ENCODE peak calls at places on chromosomes 7 and 10, in seven cellular contexts. One of them, this sample, is unnamed.

GRCh38 chr7:16609842-16610450 is 35.6 kb downstream of the ANKMY2 start:
- ATAC-seq in activated CD4-positive, alpha-beta T cell treated with anti-CD3 and anti-CD28 coated beads for 36 hours: no peak
- ATAC-seq in activated CD4-positive, CD25-positive, alpha-beta regulatory T cell treated with anti-CD3 and anti-CD28 coated beads, Interleukin-2, amount 50 U/mL, for 24 hours: no peak
- ATAC-seq in lower lobe of right lung: peak
- ATAC-seq in right cardiac atrium: no peak
- ATAC-seq in left ventricle myocardium superior: no peak
- ATAC-seq in K562: no peak
- ATAC-seq in this sample: no peak

GRCh38 chr7:159195926-159196325 is 51.3 kb upstream of the VIPR2 start:
- ATAC-seq in K562: no peak
- ATAC-seq in lower lobe of right lung: no peak
- ATAC-seq in right cardiac atrium: no peak
- ATAC-seq in left ventricle myocardium superior: no peak
- ATAC-seq in activated CD4-positive, CD25-positive, alpha-beta regulatory T cell treated with anti-CD3 and anti-CD28 coated beads, Interleukin-2, amount 50 U/mL, for 24 hours: peak
- ATAC-seq in activated CD4-positive, alpha-beta T cell treated with anti-CD3 and anti-CD28 coated beads for 36 hours: peak
- ATAC-seq in this sample: peak

GRCh38 chr7:148481147-148481526 is 109.4 kb upstream of the C7orf33 start:
- ATAC-seq in right cardiac atrium: no peak
- ATAC-seq in K562: no peak
- ATAC-seq in lower lobe of right lung: no peak
- ATAC-seq in activated CD4-positive, CD25-positive, alpha-beta regulatory T cell treated with anti-CD3 and anti-CD28 coated beads, Interleukin-2, amount 50 U/mL, for 24 hours: no peak
- ATAC-seq in left ventricle myocardium superior: no peak
- ATAC-seq in activated CD4-positive, alpha-beta T cell treated with anti-CD3 and anti-CD28 coated beads for 36 hours: no peak
- ATAC-seq in this sample: no peak

GRCh38 chr10:13994932-13995331 is 335.8 kb downstream of the FRMD4A start:
- ATAC-seq in activated CD4-positive, alpha-beta T cell treated with anti-CD3 and anti-CD28 coated beads for 36 hours: no peak
- ATAC-seq in left ventricle myocardium superior: no peak
- ATAC-seq in K562: no peak
- ATAC-seq in activated CD4-positive, CD25-positive, alpha-beta regulatory T cell treated with anti-CD3 and anti-CD28 coated beads, Interleukin-2, amount 50 U/mL, for 24 hours: no peak
- ATAC-seq in lower lobe of right lung: no peak
- ATAC-seq in right cardiac atrium: no peak
- ATAC-seq in this sample: no peak

GRCh38 chr7:102081244-102081627 is 205.4 kb upstream of the SH2B2 start:
- ATAC-seq in right cardiac atrium: no peak
- ATAC-seq in activated CD4-positive, alpha-beta T cell treated with anti-CD3 and anti-CD28 coated beads for 36 hours: no peak
- ATAC-seq in activated CD4-positive, CD25-positive, alpha-beta regulatory T cell treated with anti-CD3 and anti-CD28 coated beads, Interleukin-2, amount 50 U/mL, for 24 hours: no peak
- ATAC-seq in K562: peak
- ATAC-seq in lower lobe of right lung: no peak
- ATAC-seq in left ventricle myocardium superior: peak
- ATAC-seq in this sample: no peak

GRCh38 chr10:65314253-65314652 is 1611.6 kb upstream of the LRRTM3 start:
- ATAC-seq in K562: no peak
- ATAC-seq in lower lobe of right lung: no peak
- ATAC-seq in left ventricle myocardium superior: no peak
- ATAC-seq in activated CD4-positive, alpha-beta T cell treated with anti-CD3 and anti-CD28 coated beads for 36 hours: no peak
- ATAC-seq in activated CD4-positive, CD25-positive, alpha-beta regulatory T cell treated with anti-CD3 and anti-CD28 coated beads, Interleukin-2, amount 50 U/mL, for 24 hours: no peak
- ATAC-seq in right cardiac atrium: no peak
- ATAC-seq in this sample: no peak

GRCh38 chr7:14305233-14305866 is 315.9 kb upstream of the ETV1 start:
- ATAC-seq in activated CD4-positive, alpha-beta T cell treated with anti-CD3 and anti-CD28 coated beads for 36 hours: no peak
- ATAC-seq in K562: no peak
- ATAC-seq in activated CD4-positive, CD25-positive, alpha-beta regulatory T cell treated with anti-CD3 and anti-CD28 coated beads, Interleukin-2, amount 50 U/mL, for 24 hours: no peak
- ATAC-seq in right cardiac atrium: no peak
- ATAC-seq in lower lobe of right lung: no peak
- ATAC-seq in left ventricle myocardium superior: no peak
- ATAC-seq in this sample: no peak

GRCh38 chr10:86290933-86291615 is 75.5 kb downstream of the GRID1 start:
- ATAC-seq in activated CD4-positive, CD25-positive, alpha-beta regulatory T cell treated with anti-CD3 and anti-CD28 coated beads, Interleukin-2, amount 50 U/mL, for 24 hours: no peak
- ATAC-seq in right cardiac atrium: no peak
- ATAC-seq in activated CD4-positive, alpha-beta T cell treated with anti-CD3 and anti-CD28 coated beads for 36 hours: no peak
- ATAC-seq in K562: no peak
- ATAC-seq in lower lobe of right lung: no peak
- ATAC-seq in left ventricle myocardium superior: no peak
- ATAC-seq in this sample: peak

GRCh38 chr7:107390921-107391320 is 78.9 kb upstream of the GPR22 start:
- ATAC-seq in K562: no peak
- ATAC-seq in activated CD4-positive, CD25-positive, alpha-beta regulatory T cell treated with anti-CD3 and anti-CD28 coated beads, Interleukin-2, amount 50 U/mL, for 24 hours: no peak
- ATAC-seq in left ventricle myocardium superior: no peak
- ATAC-seq in lower lobe of right lung: no peak
- ATAC-seq in activated CD4-positive, alpha-beta T cell treated with anti-CD3 and anti-CD28 coated beads for 36 hours: no peak
- ATAC-seq in right cardiac atrium: no peak
- ATAC-seq in this sample: no peak

GRCh38 chr7:151503902-151504714 is 15.6 kb downstream of the RHEB start:
- ATAC-seq in lower lobe of right lung: peak
- ATAC-seq in left ventricle myocardium superior: peak
- ATAC-seq in K562: no peak
- ATAC-seq in activated CD4-positive, alpha-beta T cell treated with anti-CD3 and anti-CD28 coated beads for 36 hours: no peak
- ATAC-seq in right cardiac atrium: peak
- ATAC-seq in activated CD4-positive, CD25-positive, alpha-beta regulatory T cell treated with anti-CD3 and anti-CD28 coated beads, Interleukin-2, amount 50 U/mL, for 24 hours: no peak
- ATAC-seq in this sample: no peak

GRCh38 chr10:33347227-33347626 is 12.8 kb upstream of the NRP1 start:
- ATAC-seq in activated CD4-positive, CD25-positive, alpha-beta regulatory T cell treated with anti-CD3 and anti-CD28 coated beads, Interleukin-2, amount 50 U/mL, for 24 hours: no peak
- ATAC-seq in left ventricle myocardium superior: no peak
- ATAC-seq in activated CD4-positive, alpha-beta T cell treated with anti-CD3 and anti-CD28 coated beads for 36 hours: no peak
- ATAC-seq in right cardiac atrium: no peak
- ATAC-seq in K562: no peak
- ATAC-seq in lower lobe of right lung: no peak
- ATAC-seq in this sample: no peak

GRCh38 chr7:30778246-30779025 is 7.2 kb downstream of the MINDY4 start:
- ATAC-seq in lower lobe of right lung: peak
- ATAC-seq in K562: no peak
- ATAC-seq in activated CD4-positive, CD25-positive, alpha-beta regulatory T cell treated with anti-CD3 and anti-CD28 coated beads, Interleukin-2, amount 50 U/mL, for 24 hours: no peak
- ATAC-seq in activated CD4-positive, alpha-beta T cell treated with anti-CD3 and anti-CD28 coated beads for 36 hours: no peak
- ATAC-seq in right cardiac atrium: peak
- ATAC-seq in left ventricle myocardium superior: peak
- ATAC-seq in this sample: no peak

GRCh38 chr7:140134039-140134438 is 42.7 kb downstream of the KDM7A start:
- ATAC-seq in activated CD4-positive, alpha-beta T cell treated with anti-CD3 and anti-CD28 coated beads for 36 hours: peak
- ATAC-seq in K562: no peak
- ATAC-seq in activated CD4-positive, CD25-positive, alpha-beta regulatory T cell treated with anti-CD3 and anti-CD28 coated beads, Interleukin-2, amount 50 U/mL, for 24 hours: no peak
- ATAC-seq in right cardiac atrium: no peak
- ATAC-seq in left ventricle myocardium superior: no peak
- ATAC-seq in lower lobe of right lung: no peak
- ATAC-seq in this sample: no peak

GRCh38 chr7:3007696-3008095 is 36.0 kb downstream of the CARD11 start:
- ATAC-seq in K562: no peak
- ATAC-seq in right cardiac atrium: no peak
- ATAC-seq in activated CD4-positive, CD25-positive, alpha-beta regulatory T cell treated with anti-CD3 and anti-CD28 coated beads, Interleukin-2, amount 50 U/mL, for 24 hours: no peak
- ATAC-seq in activated CD4-positive, alpha-beta T cell treated with anti-CD3 and anti-CD28 coated beads for 36 hours: no peak
- ATAC-seq in left ventricle myocardium superior: no peak
- ATAC-seq in lower lobe of right lung: no peak
- ATAC-seq in this sample: no peak

GRCh38 chr7:150377116-150377979 is 1.8 kb upstream of the ZNF775 start:
- ATAC-seq in K562: no peak
- ATAC-seq in activated CD4-positive, CD25-positive, alpha-beta regulatory T cell treated with anti-CD3 and anti-CD28 coated beads, Interleukin-2, amount 50 U/mL, for 24 hours: no peak
- ATAC-seq in activated CD4-positive, alpha-beta T cell treated with anti-CD3 and anti-CD28 coated beads for 36 hours: no peak
- ATAC-seq in lower lobe of right lung: no peak
- ATAC-seq in right cardiac atrium: no peak
- ATAC-seq in left ventricle myocardium superior: no peak
- ATAC-seq in this sample: no peak

GRCh38 chr10:97532935-97533671 is 34.4 kb downstream of the UBTD1 start:
- ATAC-seq in activated CD4-positive, alpha-beta T cell treated with anti-CD3 and anti-CD28 coated beads for 36 hours: no peak
- ATAC-seq in activated CD4-positive, CD25-positive, alpha-beta regulatory T cell treated with anti-CD3 and anti-CD28 coated beads, Interleukin-2, amount 50 U/mL, for 24 hours: no peak
- ATAC-seq in lower lobe of right lung: no peak
- ATAC-seq in K562: no peak
- ATAC-seq in right cardiac atrium: no peak
- ATAC-seq in left ventricle myocardium superior: no peak
- ATAC-seq in this sample: no peak

GRCh38 chr7:7898155-7898554 is 70.4 kb upstream of the GLCCI1 start:
- ATAC-seq in activated CD4-positive, CD25-positive, alpha-beta regulatory T cell treated with anti-CD3 and anti-CD28 coated beads, Interleukin-2, amount 50 U/mL, for 24 hours: no peak
- ATAC-seq in K562: no peak
- ATAC-seq in left ventricle myocardium superior: no peak
- ATAC-seq in activated CD4-positive, alpha-beta T cell treated with anti-CD3 and anti-CD28 coated beads for 36 hours: no peak
- ATAC-seq in right cardiac atrium: no peak
- ATAC-seq in lower lobe of right lung: no peak
- ATAC-seq in this sample: no peak

GRCh38 chr7:39761435-39761834 is 138.1 kb downstream of the RALA start:
- ATAC-seq in activated CD4-positive, alpha-beta T cell treated with anti-CD3 and anti-CD28 coated beads for 36 hours: no peak
- ATAC-seq in left ventricle myocardium superior: no peak
- ATAC-seq in right cardiac atrium: no peak
- ATAC-seq in lower lobe of right lung: no peak
- ATAC-seq in activated CD4-positive, CD25-positive, alpha-beta regulatory T cell treated with anti-CD3 and anti-CD28 coated beads, Interleukin-2, amount 50 U/mL, for 24 hours: no peak
- ATAC-seq in K562: no peak
- ATAC-seq in this sample: no peak

GRCh38 chr10:14381475-14381874 is 50.8 kb upstream of the FRMD4A start:
- ATAC-seq in K562: no peak
- ATAC-seq in right cardiac atrium: no peak
- ATAC-seq in lower lobe of right lung: no peak
- ATAC-seq in left ventricle myocardium superior: no peak
- ATAC-seq in activated CD4-positive, CD25-positive, alpha-beta regulatory T cell treated with anti-CD3 and anti-CD28 coated beads, Interleukin-2, amount 50 U/mL, for 24 hours: no peak
- ATAC-seq in activated CD4-positive, alpha-beta T cell treated with anti-CD3 and anti-CD28 coated beads for 36 hours: no peak
- ATAC-seq in this sample: no peak

GRCh38 chr10:121069061-121069850 is 218.1 kb downstream of the WDR11 start:
- ATAC-seq in right cardiac atrium: no peak
- ATAC-seq in activated CD4-positive, alpha-beta T cell treated with anti-CD3 and anti-CD28 coated beads for 36 hours: no peak
- ATAC-seq in activated CD4-positive, CD25-positive, alpha-beta regulatory T cell treated with anti-CD3 and anti-CD28 coated beads, Interleukin-2, amount 50 U/mL, for 24 hours: no peak
- ATAC-seq in K562: no peak
- ATAC-seq in left ventricle myocardium superior: no peak
- ATAC-seq in lower lobe of right lung: peak
- ATAC-seq in this sample: no peak

GRCh38 chr10:91185239-91185875 is 35.1 kb upstream of the PCGF5 start:
- ATAC-seq in activated CD4-positive, alpha-beta T cell treated with anti-CD3 and anti-CD28 coated beads for 36 hours: no peak
- ATAC-seq in activated CD4-positive, CD25-positive, alpha-beta regulatory T cell treated with anti-CD3 and anti-CD28 coated beads, Interleukin-2, amount 50 U/mL, for 24 hours: no peak
- ATAC-seq in K562: no peak
- ATAC-seq in left ventricle myocardium superior: peak
- ATAC-seq in right cardiac atrium: peak
- ATAC-seq in lower lobe of right lung: peak
- ATAC-seq in this sample: no peak

GRCh38 chr10:121988361-121989324 is at the start of gene TACC2:
- ATAC-seq in right cardiac atrium: peak
- ATAC-seq in K562: no peak
- ATAC-seq in activated CD4-positive, CD25-positive, alpha-beta regulatory T cell treated with anti-CD3 and anti-CD28 coated beads, Interleukin-2, amount 50 U/mL, for 24 hours: no peak
- ATAC-seq in activated CD4-positive, alpha-beta T cell treated with anti-CD3 and anti-CD28 coated beads for 36 hours: peak
- ATAC-seq in lower lobe of right lung: peak
- ATAC-seq in left ventricle myocardium superior: peak
- ATAC-seq in this sample: peak

GRCh38 chr7:143733876-143734275 is 23.6 kb downstream of the CTAGE6 start:
- ATAC-seq in K562: no peak
- ATAC-seq in right cardiac atrium: no peak
- ATAC-seq in lower lobe of right lung: no peak
- ATAC-seq in activated CD4-positive, alpha-beta T cell treated with anti-CD3 and anti-CD28 coated beads for 36 hours: peak
- ATAC-seq in left ventricle myocardium superior: no peak
- ATAC-seq in activated CD4-positive, CD25-positive, alpha-beta regulatory T cell treated with anti-CD3 and anti-CD28 coated beads, Interleukin-2, amount 50 U/mL, for 24 hours: peak
- ATAC-seq in this sample: peak